ENCODE peak calls at places on chromosomes 3 and 15, in six cellular contexts. D is Panc1, K is WERI-Rb-1, E is GM10248, T is nephron progenitor cell, B is GM13976. G is an unnamed sample.

GRCh38 chr15:77605582-77605981 is 27.1 kb downstream of the LINGO1 start:
- DNase-seq in B (no peak), K (no peak), T (no peak), E (no peak), D (no peak), G (no peak)

GRCh38 chr3:59150039-59150438 is 100.2 kb upstream of the CFAP20DC start:
- DNase-seq in D (no peak), E (no peak), B (no peak), T (no peak), K (no peak), G (no peak)

GRCh38 chr15:100345438-100345837 is 3.7 kb upstream of the ADAMTS17 start:
- DNase-seq in T (no peak), B (no peak), D (no peak), K (no peak), E (no peak), G (no peak)

GRCh38 chr3:126119008-126119675 is 35.2 kb upstream of the SLC41A3 start:
- DNase-seq in E (no peak), D (no peak), T (no peak), B (no peak), K (peak), G (no peak)

GRCh38 chr15:86915811-86916331 is 836.2 kb downstream of the AGBL1 start:
- DNase-seq in E (no peak), D (no peak), T (peak), B (peak), K (peak), G (peak)

GRCh38 chr3:106261396-106261795 is 392.6 kb upstream of the CBLB start:
- DNase-seq in D (no peak), K (no peak), E (no peak), B (no peak), T (no peak), G (no peak)

GRCh38 chr3:137110392-137110996 is 152.7 kb downstream of the IL20RB start:
- DNase-seq in D (peak), B (peak), K (peak), E (peak), T (no peak), G (no peak)

GRCh38 chr3:56086355-56086754 is 381.9 kb downstream of the ERC2 start:
- DNase-seq in T (no peak), B (no peak), D (no peak), E (no peak), K (no peak), G (no peak)

GRCh38 chr3:179732661-179733348 is 80.0 kb downstream of the USP13 start:
- DNase-seq in E (no peak), B (no peak), D (no peak), T (no peak), K (peak), G (peak)

GRCh38 chr3:42654331-42655201 is 1.1 kb downstream of the ZBTB47 start:
- DNase-seq in B (peak), D (no peak), E (peak), T (peak), K (peak), G (peak)

GRCh38 chr15:50669611-50670010 is 17.0 kb downstream of the TRPM7 start:
- DNase-seq in D (no peak), E (no peak), B (no peak), T (no peak), K (no peak), G (no peak)

GRCh38 chr15:82951472-82952155 is 906 bp downstream of the HOMER2 start:
- DNase-seq in E (no peak), B (peak), T (no peak), K (no peak), D (no peak), G (no peak)

GRCh38 chr3:31213869-31214486 is 318.7 kb upstream of the STT3B start:
- DNase-seq in K (no peak), T (no peak), D (no peak), B (no peak), E (no peak), G (no peak)

GRCh38 chr3:101850327-101851048 is 1.2 kb downstream of the NFKBIZ start:
- DNase-seq in D (no peak), B (peak), T (no peak), E (no peak), K (no peak), G (no peak)

GRCh38 chr3:139106013-139106932 is 61.6 kb upstream of the PRR23C start:
- DNase-seq in B (no peak), T (no peak), D (no peak), E (no peak), K (no peak), G (no peak)

GRCh38 chr3:4065080-4065479 is 238.1 kb upstream of the SETMAR start:
- DNase-seq in T (no peak), K (no peak), D (no peak), E (peak), B (no peak), G (no peak)

GRCh38 chr3:155230382-155230781 is 63.1 kb downstream of the STRIT1 start:
- DNase-seq in K (no peak), D (no peak), B (no peak), E (no peak), T (no peak), G (no peak)

GRCh38 chr3:27079427-27080105 is 289.6 kb downstream of the NEK10 start:
- DNase-seq in K (peak), E (no peak), D (no peak), B (no peak), T (no peak), G (no peak)

GRCh38 chr15:98689431-98689861 is 41.1 kb downstream of the IGF1R start:
- DNase-seq in K (no peak), B (no peak), E (no peak), T (no peak), D (no peak), G (no peak)

GRCh38 chr15:65221708-65222107 is 10.4 kb upstream of the CILP start:
- DNase-seq in B (no peak), E (no peak), T (no peak), K (no peak), D (no peak), G (no peak)

GRCh38 chr3:140736863-140737460 is 59.1 kb downstream of the TRIM42 start:
- DNase-seq in D (no peak), T (peak), K (peak), E (peak), B (peak), G (peak)

GRCh38 chr3:65883614-65884013 is 155.1 kb downstream of the MAGI1 start:
- DNase-seq in D (no peak), E (no peak), K (no peak), B (no peak), T (no peak), G (no peak)

GRCh38 chr3:170021083-170021482 is 16.7 kb upstream of the GPR160 start:
- DNase-seq in K (no peak), B (no peak), D (no peak), T (no peak), E (no peak), G (no peak)

GRCh38 chr3:147940400-147940799 is 531.2 kb downstream of the ZIC1 start:
- DNase-seq in B (no peak), T (no peak), E (no peak), D (no peak), K (no peak), G (no peak)

GRCh38 chr3:147941984-147942383 is 532.8 kb downstream of the ZIC1 start:
- DNase-seq in K (no peak), T (no peak), E (no peak), D (no peak), B (no peak), G (no peak)

GRCh38 chr3:147940846-147941245 is 531.7 kb downstream of the ZIC1 start:
- DNase-seq in D (no peak), B (no peak), K (no peak), T (no peak), E (no peak), G (no peak)

GRCh38 chr3:147945968-147946519 is 536.9 kb downstream of the ZIC1 start:
- DNase-seq in K (no peak), B (peak), T (peak), E (peak), D (peak), G (peak)

GRCh38 chr3:147943265-147943945 is 534.2 kb downstream of the ZIC1 start:
- DNase-seq in K (no peak), E (no peak), T (no peak), D (no peak), B (no peak), G (no peak)
- TF ChIP-seq CTCF in K (no peak), E (no peak), T (no peak), D (no peak), B (no peak), G (no peak)

GRCh38 chr15:75043509-75044257 is 20.3 kb downstream of the PPCDC start:
- DNase-seq in B (peak), E (peak), T (no peak), K (no peak), D (no peak), G (no peak)

GRCh38 chr15:75045332-75046015 is 22.1 kb downstream of the PPCDC start:
- DNase-seq in D (no peak), E (no peak), K (no peak), B (no peak), T (no peak), G (no peak)

GRCh38 chr15:75038948-75039533 is 15.7 kb downstream of the PPCDC start:
- DNase-seq in D (no peak), E (no peak), B (no peak), K (no peak), T (no peak), G (no peak)

GRCh38 chr15:75044258-75044878 is 21.0 kb downstream of the PPCDC start:
- DNase-seq in E (no peak), K (no peak), D (no peak), T (no peak), B (no peak), G (no peak)

DNA sequence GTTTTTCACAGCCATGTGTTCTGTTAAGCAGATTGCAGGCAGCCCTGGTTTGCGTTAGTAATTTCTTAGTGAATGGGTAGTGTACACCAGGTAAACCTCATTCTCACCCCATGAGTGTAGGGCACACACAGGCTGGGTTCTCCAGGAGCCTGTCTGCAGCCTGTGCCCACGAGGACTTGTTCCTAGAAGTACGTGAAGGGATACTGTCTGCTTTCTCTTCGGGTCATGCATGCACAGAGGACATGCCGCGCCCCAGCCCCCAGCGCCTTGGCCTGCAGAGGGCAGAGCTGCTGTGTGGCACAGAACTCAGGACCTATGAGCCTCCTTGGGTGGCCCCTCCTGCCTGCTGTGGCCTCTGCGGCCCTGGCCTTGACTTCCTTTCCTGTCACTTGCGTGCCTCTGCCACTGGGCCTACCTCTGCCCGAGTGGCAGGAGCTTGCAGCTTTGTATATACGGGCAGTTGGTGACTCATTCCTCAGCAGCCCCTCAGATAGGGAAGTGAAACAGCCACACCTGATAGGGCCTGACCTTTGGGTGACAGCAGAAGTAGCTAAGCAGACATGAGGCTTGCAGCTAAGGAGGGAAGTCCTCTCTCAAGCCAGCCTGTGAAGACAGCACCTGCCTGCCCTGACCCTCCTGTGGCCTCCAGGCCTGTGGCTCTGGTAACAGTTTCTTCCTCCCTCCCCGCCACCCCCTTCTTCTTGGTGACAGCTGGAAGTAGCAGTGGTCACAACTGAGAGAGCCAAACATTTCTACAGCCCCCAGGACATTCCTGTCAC is 19.5 kb downstream of the PPCDC start:
- DNase-seq in T (peak), K (peak), D (no peak), B (peak), E (peak), G (peak)
- TF ChIP-seq CTCF in T (peak), K (peak), D (no peak), B (peak), E (peak), G (no peak)

DNA sequence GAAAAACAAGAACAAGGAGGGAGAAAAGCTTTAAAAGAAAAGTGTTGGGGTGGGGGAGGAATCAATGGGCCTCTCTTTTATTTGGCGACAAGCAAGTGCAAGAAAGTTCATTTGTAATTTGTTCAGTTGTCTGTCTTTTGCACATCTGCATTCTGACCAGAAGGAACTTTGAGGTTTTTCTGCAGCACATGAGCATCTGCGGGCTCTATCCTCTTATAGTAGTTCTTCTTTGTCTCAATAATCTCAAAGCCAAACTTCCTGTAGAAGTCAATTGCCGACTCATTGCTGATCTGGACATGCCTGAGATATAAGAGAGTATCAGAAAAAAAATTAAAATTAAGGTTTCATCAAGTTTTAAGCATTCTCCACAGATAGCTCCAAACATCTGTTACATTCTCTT is 24.4 kb downstream of the NAA50 start:
- DNase-seq in D (no peak), B (no peak), T (no peak), E (no peak), K (no peak), G (no peak)
- TF ChIP-seq CTCF in D (no peak), B (no peak), T (no peak), E (no peak), K (no peak), G (no peak)

GRCh38 chr3:98367464-98368246 is 14.0 kb downstream of the OR5K4 start:
- DNase-seq in B (no peak), E (no peak), D (no peak), K (no peak), T (no peak), G (no peak)
- TF ChIP-seq CTCF in B (no peak), E (no peak), D (no peak), K (no peak), T (no peak), G (no peak)

DNA sequence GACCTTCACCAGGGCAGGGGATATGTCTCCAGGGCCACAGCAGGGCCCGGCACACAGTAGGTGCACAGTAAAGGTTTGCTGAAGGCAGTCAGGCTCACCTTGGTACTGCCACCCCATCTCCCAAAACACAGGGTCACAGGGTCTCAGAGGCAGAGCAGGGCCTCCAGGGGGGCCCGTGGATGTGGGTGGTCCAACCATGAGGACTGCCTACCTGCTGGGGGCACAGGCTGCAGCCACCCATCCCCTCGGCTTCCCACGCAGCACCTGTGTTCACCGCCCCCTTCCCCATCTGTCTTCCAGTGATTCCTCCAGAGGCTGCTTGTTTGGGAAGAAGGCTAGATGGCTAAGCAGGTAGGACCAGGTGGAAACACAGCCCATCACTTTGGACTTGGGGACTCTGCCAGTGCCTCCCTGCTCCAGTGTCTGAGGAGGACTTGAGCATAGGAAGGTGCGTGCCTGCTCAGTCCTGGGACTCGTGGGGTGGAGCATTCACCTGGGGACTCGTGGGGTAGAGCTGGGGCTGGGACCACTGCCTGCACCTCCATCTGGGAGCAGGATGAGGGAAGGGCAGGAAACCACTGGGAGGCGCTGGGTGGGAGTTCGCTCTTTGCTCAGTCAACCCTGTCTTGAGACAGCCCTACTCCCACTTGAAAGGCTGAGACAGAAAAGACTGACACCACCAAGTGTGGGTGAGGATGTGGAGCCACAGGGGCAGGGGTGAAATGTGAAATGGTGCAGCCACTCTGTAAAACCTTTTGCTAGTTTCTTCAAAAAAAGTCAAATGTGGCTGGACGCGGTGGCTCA is 18.8 kb upstream of the PLXND1 start:
- DNase-seq in T (no peak), E (no peak), B (peak), K (peak), D (no peak), G (peak)
- TF ChIP-seq CTCF in T (no peak), E (no peak), B (no peak), K (peak), D (no peak), G (no peak)